ENCODE peak calls at places on chromosomes 3 and 15, in eight cellular contexts. Q is SK-N-SH, B is K562, Y is transverse colon, J is ovary, U is stomach, F is H1, N is sigmoid colon. H is an unnamed sample. For H3K27me3, the result is how much of the 10 kb centered on the place peaks cover.

GRCh38 chr3:23600178-23600577 is 205.6 kb upstream of the UBE2E1 start:
- DNase-seq in B (no peak), J (no peak), U (no peak), N (no peak), Y (no peak), Q (no peak), F (peak), H (no peak)

GRCh38 chr15:48823237-48823636 is 12.4 kb upstream of the CEP152 start:
- DNase-seq in B (no peak), Y (no peak), N (no peak), J (no peak), Q (no peak), F (no peak), U (no peak), H (no peak)

GRCh38 chr15:79849789-79850188 is 47.0 kb downstream of the MTHFS start:
- DNase-seq in U (peak), N (no peak), B (peak), F (peak), Q (peak), J (no peak), Y (no peak), H (no peak)

GRCh38 chr3:135678386-135678785 is 287.1 kb upstream of the PPP2R3A start:
- DNase-seq in F (no peak), B (no peak), U (no peak), N (no peak), Y (no peak), Q (no peak), J (no peak), H (no peak)

GRCh38 chr15:42215854-42216829 is 8.0 kb upstream of the VPS39 start:
- DNase-seq in J (no peak), B (no peak), N (no peak), Y (no peak), U (no peak), Q (no peak), F (no peak), H (no peak)

GRCh38 chr3:183293966-183294365 is 40.9 kb downstream of the B3GNT5 start:
- DNase-seq in Y (no peak), J (no peak), U (no peak), B (no peak), N (no peak), F (no peak), Q (no peak), H (no peak)

GRCh38 chr15:23648920-23649515 is 1.4 kb upstream of the MAGEL2 start:
- DNase-seq in F (peak), Q (peak), Y (peak), U (peak), J (peak), N (no peak), B (peak), H (peak)

GRCh38 chr15:31605467-31605931 is 278.9 kb downstream of the KLF13 start:
- DNase-seq in B (no peak), N (no peak), F (peak), U (no peak), Q (peak), J (no peak), Y (no peak), H (no peak)

GRCh38 chr3:183185696-183186095 is 23.2 kb upstream of the LAMP3 start:
- DNase-seq in Y (no peak), U (no peak), J (no peak), N (no peak), B (no peak), F (no peak), Q (no peak), H (no peak)

GRCh38 chr3:122754867-122755835 is 38.5 kb downstream of the HSPBAP1 start:
- DNase-seq in U (no peak), N (no peak), Y (no peak), B (peak), Q (peak), J (no peak), F (no peak), H (no peak)

GRCh38 chr3:64321747-64322146 is 96.5 kb upstream of the PRICKLE2 start:
- DNase-seq in Y (no peak), F (no peak), J (no peak), N (no peak), B (no peak), Q (no peak), U (no peak), H (no peak)

GRCh38 chr3:114449271-114450007 is 155.6 kb downstream of the TIGIT start:
- DNase-seq in Q (no peak), U (no peak), F (no peak), B (no peak), N (no peak), J (no peak), Y (no peak), H (no peak)

GRCh38 chr15:65730560-65731172 is 61.4 kb downstream of the DENND4A start:
- DNase-seq in J (no peak), B (no peak), U (no peak), Y (no peak), F (no peak), N (no peak), Q (no peak), H (no peak)

GRCh38 chr3:31462050-31462569 is 70.6 kb upstream of the STT3B start:
- DNase-seq in B (peak), U (no peak), Y (peak), J (no peak), Q (no peak), N (no peak), F (no peak), H (no peak)

GRCh38 chr15:63250312-63250965 is 27.0 kb upstream of the APH1B start:
- DNase-seq in U (no peak), N (no peak), F (no peak), Y (no peak), B (no peak), J (no peak), Q (no peak), H (no peak)

GRCh38 chr15:64521726-64522164 is 61.4 kb downstream of the ZNF609 start:
- DNase-seq in N (peak), J (no peak), B (peak), U (peak), Q (peak), Y (no peak), F (no peak), H (no peak)

GRCh38 chr3:196996454-196997265 is 28.0 kb upstream of the PIGZ start:
- DNase-seq in Q (no peak), F (no peak), Y (no peak), N (peak), B (no peak), J (no peak), U (no peak), H (no peak)

GRCh38 chr15:98896802-98897732 is 110.5 kb downstream of the PGPEP1L start:
- DNase-seq in F (no peak), Y (no peak), U (no peak), J (no peak), B (peak), Q (no peak), N (no peak), H (peak)

GRCh38 chr3:13600950-13601691 is 52.2 kb downstream of the FBLN2 start:
- DNase-seq in J (no peak), Q (peak), N (peak), F (no peak), Y (no peak), B (no peak), U (no peak), H (no peak)

GRCh38 chr3:73270839-73271483 is 209.5 kb downstream of the EBLN2 start:
- DNase-seq in J (no peak), B (no peak), Q (peak), U (no peak), Y (no peak), F (no peak), N (no peak), H (no peak)

GRCh38 chr3:33144433-33144832 is 30.6 kb downstream of the CRTAP start:
- DNase-seq in Q (no peak), N (no peak), Y (no peak), U (no peak), F (peak), B (peak), J (no peak), H (no peak)

GRCh38 chr15:71195242-71195641 is 80.0 kb downstream of the THSD4 start:
- DNase-seq in N (no peak), F (peak), U (no peak), J (no peak), Y (no peak), Q (no peak), B (no peak), H (no peak)

GRCh38 chr3:185561958-185562357 is 9.6 kb upstream of the LIPH start:
- DNase-seq in J (no peak), N (no peak), B (no peak), F (peak), Y (no peak), Q (no peak), U (no peak), H (no peak)

GRCh38 chr3:105093853-105094252 is 272.9 kb upstream of the ALCAM start:
- DNase-seq in B (no peak), Q (no peak), J (no peak), U (no peak), N (no peak), F (no peak), Y (no peak), H (no peak)

GRCh38 chr15:90866161-90866715 is 2.1 kb upstream of the FURIN start:
- DNase-seq in Y (no peak), U (no peak), J (no peak), F (no peak), Q (no peak), B (no peak), N (no peak), H (no peak)

GRCh38 chr15:74445816-74446763 is 12.3 kb upstream of the SEMA7A start:
- DNase-seq in F (no peak), N (peak), B (no peak), Q (no peak), Y (no peak), J (no peak), U (no peak), H (no peak)

GRCh38 chr15:89352476-89352875 is 17.9 kb upstream of the POLG start:
- DNase-seq in J (no peak), Y (no peak), B (no peak), N (no peak), Q (no peak), F (no peak), U (no peak), H (no peak)

GRCh38 chr15:89356634-89357298 is 22.1 kb upstream of the POLG start:
- DNase-seq in Q (peak), U (no peak), Y (no peak), J (no peak), B (no peak), N (no peak), F (no peak), H (no peak)

GRCh38 chr15:89358435-89358754 is 23.8 kb upstream of the POLG start:
- DNase-seq in Q (no peak), N (no peak), F (no peak), Y (no peak), B (no peak), U (no peak), J (no peak), H (no peak)

GRCh38 chr15:89349212-89349558 is 14.6 kb upstream of the POLG start:
- DNase-seq in N (no peak), F (no peak), Y (no peak), J (no peak), Q (no peak), B (no peak), U (no peak), H (no peak)

DNA sequence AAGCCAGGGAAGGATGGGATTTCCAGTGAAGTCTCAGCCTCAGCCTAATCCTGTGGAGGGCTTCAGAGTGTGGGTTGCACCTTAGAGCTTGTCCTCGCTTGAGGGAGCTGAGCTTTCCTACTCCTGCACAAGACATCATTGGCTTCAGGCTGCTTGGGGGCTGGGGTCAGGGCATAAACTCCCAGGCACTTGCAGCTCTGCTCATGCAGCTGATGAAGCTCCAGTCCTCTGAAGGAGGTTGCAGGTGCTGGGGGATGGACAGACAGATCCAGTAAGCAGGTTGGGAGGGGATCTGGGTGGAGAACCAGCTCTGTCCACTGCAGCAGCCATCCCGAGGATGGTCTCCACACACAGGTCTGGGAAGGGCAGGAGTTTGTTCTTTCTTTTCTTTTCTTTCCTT is 19.4 kb upstream of the POLG start:
- DNase-seq in Y (no peak), F (no peak), N (no peak), Q (no peak), B (no peak), J (no peak), U (no peak), H (no peak)
- H3K27me3 ChIP-seq in Y (half or more), F (under half), N (under half), Q (under half), B (under half), J (under half), U (under half), H (under half)

DNA sequence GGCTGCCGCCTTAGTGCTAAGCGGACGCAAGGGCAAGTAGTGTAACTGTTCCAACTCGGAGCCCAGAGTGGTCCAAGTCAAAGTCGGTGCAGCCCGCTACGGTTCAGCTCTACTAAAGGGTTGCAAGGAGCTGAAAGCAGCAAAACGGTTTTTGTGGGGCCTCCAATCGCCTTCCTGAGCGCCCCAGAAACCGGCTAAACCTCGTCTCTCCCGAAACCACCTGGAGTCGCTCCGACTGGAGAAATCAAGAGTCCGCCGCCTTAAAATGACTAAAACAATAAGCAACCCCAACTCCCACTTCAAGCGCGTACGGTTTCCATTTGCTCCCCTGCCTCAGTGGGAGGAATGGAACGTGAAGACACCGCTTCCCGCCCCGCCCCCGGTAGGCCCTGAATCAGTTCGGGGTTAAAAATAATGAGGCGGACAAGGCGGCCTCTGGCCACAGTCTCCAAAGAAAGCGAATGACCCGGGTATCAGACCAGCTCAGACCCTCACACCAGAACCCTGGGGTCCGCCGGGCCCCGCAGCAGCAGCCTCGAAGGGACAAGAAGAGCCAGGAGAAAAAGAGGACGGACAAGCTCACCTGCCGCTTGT is 400 bp downstream of the SEC11A start:
- DNase-seq in B (peak), N (peak), U (peak), F (no peak), Y (peak), J (peak), Q (peak), H (no peak)
- TF ChIP-seq EP300 in B (no peak), N (no peak), U (no peak), F (no peak), Y (no peak), J (no peak), Q (no peak), H (no peak)

DNA sequence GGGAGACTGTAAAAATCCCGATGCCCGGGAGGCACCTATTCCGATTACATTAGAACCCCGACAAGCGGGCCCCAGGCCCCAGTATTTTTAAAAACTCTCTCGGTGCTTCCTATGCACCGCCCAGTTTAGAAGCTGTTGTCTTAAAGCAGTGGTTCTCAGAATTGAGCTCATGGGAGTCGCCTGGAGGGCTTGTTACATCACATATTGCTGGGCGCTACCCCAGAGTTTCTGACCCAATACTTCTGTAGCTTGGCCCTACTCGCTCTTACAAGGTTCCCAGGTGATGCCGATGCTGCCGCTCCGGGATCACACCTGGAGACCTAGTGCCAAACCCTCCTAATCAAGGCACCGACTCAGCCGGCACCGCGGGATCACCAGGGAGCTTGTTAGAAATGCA is 35.2 kb downstream of the CPN2 start:
- DNase-seq in Q (no peak), Y (no peak), J (peak), B (no peak), U (no peak), N (peak), F (no peak), H (peak)
- H3K27me3 ChIP-seq in Q (under half), Y (under half), J (under half), B (under half), U (under half), N (under half), F (under half), H (under half)

GRCh38 chr3:45798034-45798433 is 1.7 kb upstream of the SLC6A20 start:
- DNase-seq in B (no peak), F (no peak), Q (no peak), J (no peak), U (no peak), Y (no peak), N (no peak), H (no peak)
- TF ChIP-seq EP300 in B (no peak), F (no peak), Q (no peak), J (no peak), U (no peak), Y (no peak), N (no peak), H (no peak)